ENCODE peak calls at places on chromosomes 3 and 15, in five cellular contexts. H, C, N, Q and X are unnamed samples.

GRCh38 chr15:74906193-74906449 is 530 bp downstream of the FAM219B start:
- DNase-seq in Q (no peak), H (no peak), N (no peak), C (peak; percentile 59), X (no peak)

GRCh38 chr3:126954141-126954845 is 28.6 kb upstream of the PLXNA1 start:
- DNase-seq in Q (no peak), H (peak; percentile 20), N (no peak), C (no peak), X (no peak)

GRCh38 chr3:111484666-111485065 is 57.3 kb upstream of the CD96 start:
- DNase-seq in N (no peak), H (no peak), C (peak; percentile 33), Q (peak; percentile 84), X (peak; percentile 44)

GRCh38 chr3:195768831-195769303 is 42.9 kb downstream of the MUC4 start:
- DNase-seq in Q (no peak), N (no peak), C (peak; percentile 21), H (no peak), X (no peak)

GRCh38 chr3:183988216-183988790 is 29.4 kb downstream of the ABCC5 start:
- DNase-seq in H (peak; percentile 41), N (no peak), C (no peak), Q (no peak), X (peak; percentile 26)

GRCh38 chr3:85571835-85572234 is 613.0 kb downstream of the CADM2 start:
- DNase-seq in C (peak; percentile 46), N (no peak), H (no peak), Q (no peak), X (no peak)

GRCh38 chr3:78242724-78243123 is 1202.8 kb downstream of the ROBO2 start:
- DNase-seq in Q (no peak), N (no peak), H (no peak), C (no peak), X (no peak)

GRCh38 chr3:184155644-184156521 is 706 bp downstream of the DVL3 start:
- DNase-seq in C (peak; percentile 60), H (no peak), Q (no peak), N (peak; percentile 19), X (no peak)

GRCh38 chr3:42655980-42656679 is 2.6 kb downstream of the ZBTB47 start:
- DNase-seq in N (no peak), H (no peak), C (peak; percentile 77), Q (no peak), X (no peak)

GRCh38 chr3:135056084-135056730 is 261.1 kb downstream of the EPHB1 start:
- DNase-seq in C (no peak), N (no peak), H (no peak), Q (no peak), X (no peak)

GRCh38 chr3:107738486-107739183 is 215.9 kb downstream of the BBX start:
- DNase-seq in N (no peak), C (no peak), Q (no peak), H (no peak), X (no peak)

GRCh38 chr3:9875448-9875847 is 4.6 kb downstream of the CIDEC start:
- DNase-seq in C (no peak), N (no peak), Q (no peak), H (no peak), X (no peak)

GRCh38 chr3:127410137-127410488 is 122.3 kb upstream of the PRR20G start:
- DNase-seq in N (no peak), C (no peak), Q (no peak), H (no peak), X (no peak)

GRCh38 chr3:17741621-17742091 is 775 bp downstream of the TBC1D5 start:
- DNase-seq in H (no peak), N (no peak), C (no peak), Q (peak; percentile 30), X (peak; percentile 14)

GRCh38 chr15:90790561-90790960 is 73.4 kb downstream of the BLM start:
- DNase-seq in N (no peak), Q (no peak), H (no peak), C (no peak), X (no peak)

GRCh38 chr3:46946416-46946815 is 30.1 kb downstream of the CCDC12 start:
- DNase-seq in Q (no peak), N (no peak), H (no peak), C (no peak), X (no peak)

GRCh38 chr3:188931531-188931930 is 240.2 kb upstream of the TPRG1 start:
- DNase-seq in C (no peak), H (no peak), Q (no peak), N (no peak), X (no peak)

GRCh38 chr3:150787741-150788370 is 24.9 kb upstream of the SIAH2 start:
- DNase-seq in N (peak; percentile 65), H (peak; percentile 93), C (peak; percentile 90), Q (no peak), X (no peak)

GRCh38 chr3:29153811-29154210 is 127.1 kb upstream of the RBMS3 start:
- DNase-seq in H (no peak), C (no peak), Q (no peak), N (no peak), X (no peak)

GRCh38 chr3:192899540-192899982 is 18.1 kb downstream of the MB21D2 start:
- DNase-seq in H (no peak), N (no peak), C (peak; percentile 82), Q (no peak), X (no peak)

GRCh38 chr3:49636883-49637609 is 37.1 kb upstream of the APEH start:
- DNase-seq in N (no peak), H (no peak), Q (no peak), C (no peak), X (no peak)

GRCh38 chr3:125008766-125009165 is 47.0 kb downstream of the HEG1 start:
- DNase-seq in N (no peak), Q (no peak), C (no peak), H (no peak), X (no peak)

GRCh38 chr3:194197396-194197960 is 61.5 kb downstream of the HES1 start:
- DNase-seq in H (no peak), N (no peak), Q (no peak), C (no peak), X (no peak)

GRCh38 chr3:63950698-63951097 is 38.5 kb upstream of the SCAANT1 start:
- DNase-seq in C (no peak), N (no peak), H (no peak), Q (no peak), X (no peak)

GRCh38 chr3:162491957-162492356 is 995.3 kb downstream of the OTOL1 start:
- DNase-seq in H (no peak), C (peak; percentile 46), Q (no peak), N (no peak), X (peak; percentile 3)

GRCh38 chr3:69197922-69198540 is 75.6 kb upstream of the LMOD3 start:
- DNase-seq in Q (no peak), H (no peak), N (peak; percentile 36), C (no peak), X (no peak)

GRCh38 chr3:141659821-141660597 is 78.1 kb upstream of the RNF7 start:
- DNase-seq in Q (no peak), H (peak; percentile 75), C (peak; percentile 56), N (no peak), X (no peak)

GRCh38 chr3:124883766-124884473 is 3.2 kb downstream of the ITGB5 start:
- DNase-seq in H (no peak), Q (no peak), N (no peak), C (peak; percentile 54), X (no peak)

GRCh38 chr3:106245400-106245799 is 376.6 kb upstream of the CBLB start:
- DNase-seq in H (no peak), Q (no peak), C (no peak), N (no peak), X (no peak)

GRCh38 chr3:177447938-177448337 is 250.7 kb upstream of the TBL1XR1 start:
- DNase-seq in N (no peak), H (no peak), C (no peak), Q (no peak), X (no peak)
- TF ChIP-seq CTCF in N (no peak), H (no peak), C (no peak), Q (no peak), X (no peak)

GRCh38 chr3:138935864-138936762 is 10.8 kb downstream of the FOXL2 start:
- DNase-seq in H (peak; percentile 96), Q (no peak), N (peak; percentile 60), C (peak; percentile 81), X (no peak)

GRCh38 chr3:138933981-138934691 is 12.8 kb downstream of the FOXL2 start:
- DNase-seq in Q (no peak), N (no peak), H (no peak), C (no peak), X (no peak)

GRCh38 chr3:138935505-138935863 is 11.5 kb downstream of the FOXL2 start:
- DNase-seq in Q (no peak), N (no peak), C (no peak), H (no peak), X (no peak)

GRCh38 chr3:138936763-138937689 is 9.9 kb downstream of the FOXL2 start:
- DNase-seq in H (peak; percentile 85), C (no peak), N (no peak), Q (no peak), X (no peak)

DNA sequence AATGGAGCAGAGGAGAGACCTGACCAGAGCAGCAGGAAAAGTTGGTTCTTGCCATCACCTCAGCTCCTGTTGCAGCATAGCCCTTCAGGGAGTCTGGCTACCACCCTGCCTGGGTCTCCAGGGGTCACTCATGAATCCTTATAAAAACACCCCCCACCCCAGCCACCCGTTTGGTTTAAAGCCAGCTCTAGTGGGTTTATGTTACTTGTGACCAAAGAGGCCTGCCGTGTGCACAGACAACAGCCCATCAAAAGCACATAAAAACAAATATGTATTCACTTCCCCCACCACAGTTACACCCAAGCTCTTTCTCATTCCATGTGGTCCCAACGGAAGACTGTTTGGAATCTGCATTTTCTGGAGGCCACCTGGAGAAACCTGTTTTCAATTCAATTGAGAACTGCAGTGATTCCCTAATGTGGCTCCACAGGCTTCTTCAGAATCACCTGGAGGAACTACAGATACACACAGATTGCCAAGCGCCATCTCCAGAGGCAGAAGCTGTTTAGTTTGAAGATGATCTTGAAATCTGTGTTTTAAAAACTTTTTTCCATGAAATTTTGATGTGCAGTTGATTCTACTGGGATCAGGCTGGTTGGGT is 13.8 kb downstream of the FOXL2 start:
- DNase-seq in H (no peak), N (no peak), Q (no peak), C (no peak), X (no peak)
- H3K4me3 ChIP-seq in H (no peak overlapping the region), N (no peak overlapping the region), Q (no peak overlapping the region), C (no peak overlapping the region), X (no peak overlapping the region)

DNA sequence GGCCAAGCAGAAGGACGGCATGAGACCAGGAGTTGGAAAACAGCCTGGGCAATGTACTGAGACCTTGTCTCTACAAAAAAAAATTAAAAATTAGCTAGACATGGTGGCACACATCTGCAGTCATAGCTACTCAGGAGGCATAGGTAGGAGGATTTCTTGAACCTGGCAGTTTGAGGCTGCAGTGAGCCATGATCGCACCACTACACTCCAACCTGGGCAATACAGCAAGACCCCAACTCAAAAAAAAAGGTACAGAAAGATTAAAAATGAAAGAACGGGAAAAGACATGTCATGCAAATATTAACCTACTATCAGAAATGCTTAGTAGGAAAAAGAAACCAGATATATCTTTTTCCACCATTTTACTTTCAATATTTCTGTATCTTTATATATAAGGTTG is 99.6 kb upstream of the ATP11B start:
- DNase-seq in C (no peak), N (no peak), Q (no peak), H (no peak), X (no peak)
- TF ChIP-seq CTCF in C (no peak), N (no peak), Q (no peak), H (no peak), X (no peak)

DNA sequence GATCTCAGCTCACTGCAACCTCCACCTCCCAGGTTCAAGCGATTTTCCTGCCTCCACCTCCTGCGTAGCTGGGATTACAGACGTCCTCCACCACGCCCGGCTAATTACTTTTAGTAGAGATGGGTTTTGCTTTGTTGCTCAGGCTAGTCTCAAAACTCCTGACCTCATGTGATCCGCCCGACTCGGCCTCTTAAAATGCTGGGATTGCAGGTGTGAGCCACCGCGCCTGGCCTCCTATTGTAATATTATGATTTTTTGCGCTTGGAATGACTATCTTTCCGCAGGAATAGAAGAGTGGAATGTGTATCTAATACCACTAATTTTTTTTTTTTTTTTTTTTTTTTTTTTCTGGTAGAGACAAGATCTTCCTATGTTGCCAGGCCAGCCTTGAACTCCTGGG is 1.8 kb downstream of the ARL8B start:
- DNase-seq in Q (no peak), H (no peak), N (no peak), C (no peak), X (no peak)
- H3K4me3 ChIP-seq in Q (peak overlapping the region; percentile 97), H (peak overlapping the region; percentile 97), N (no peak overlapping the region), C (peak overlapping the region; percentile 100), X (peak overlapping the region; percentile 8)